ENCODE peak calls at places on chromosomes 5 and 9, in eight cellular contexts. F is stimulated activated CD4-positive, alpha-beta T cell treated with anti-CD3 and anti-CD28 coated beads, Interleukin-4, amount 100 ng/mL, for 4 hours; D is central memory CD4-positive, alpha-beta T cell; C is activated T-cell treated with anti-CD3 and anti-CD28 coated beads, Interleukin-2, amount 50 U/mL, for 72 hours; B is GM12865; W is A549; A is T follicular helper cell; G is endothelial cell. M is an unnamed sample.

GRCh38 chr5:52880541-52880940 is 92.8 kb downstream of the ITGA1 start:
- DNase-seq in F (no peak), G (no peak), C (no peak), W (no peak), A (no peak), B (no peak), D (no peak), M (no peak)

GRCh38 chr5:154756203-154756870 is 1.2 kb downstream of the LARP1 start:
- DNase-seq in A (peak), G (peak), B (peak), D (peak), C (peak), W (no peak), F (peak), M (peak)

GRCh38 chr9:130993303-130994030 is 15.5 kb upstream of the LAMC3 start:
- DNase-seq in D (no peak), F (no peak), C (no peak), W (no peak), G (no peak), A (no peak), B (no peak), M (no peak)

GRCh38 chr9:137301086-137301947 is 754 bp downstream of the NRARP start:
- DNase-seq in B (peak), F (no peak), A (no peak), C (peak), W (no peak), G (peak), D (no peak), M (no peak)

GRCh38 chr5:19555876-19556275 is 432.1 kb downstream of the CDH18 start:
- DNase-seq in B (no peak), C (no peak), A (no peak), F (no peak), D (no peak), G (no peak), W (no peak), M (no peak)

GRCh38 chr9:129770741-129771140 is 17.9 kb upstream of the PTGES start:
- DNase-seq in G (no peak), A (no peak), D (no peak), C (no peak), B (no peak), F (no peak), W (no peak), M (no peak)

GRCh38 chr9:115063058-115063850 is 54.7 kb downstream of the TNC start:
- DNase-seq in B (no peak), G (no peak), A (no peak), W (no peak), D (no peak), F (no peak), C (no peak), M (no peak)

GRCh38 chr5:158987231-158987630 is 112.5 kb downstream of the EBF1 start:
- DNase-seq in C (no peak), W (no peak), G (no peak), F (no peak), A (no peak), B (no peak), D (no peak), M (no peak)

GRCh38 chr9:110180713-110181434 is 27.1 kb downstream of the C9orf152 start:
- DNase-seq in A (no peak), C (no peak), B (no peak), D (no peak), G (no peak), W (no peak), F (no peak), M (no peak)

GRCh38 chr5:178207183-178207916 is 3.0 kb downstream of the HNRNPAB start:
- DNase-seq in A (no peak), W (no peak), D (no peak), C (no peak), B (no peak), F (no peak), G (no peak), M (no peak)

GRCh38 chr5:58012103-58012502 is 447.8 kb downstream of the PLK2 start:
- DNase-seq in D (no peak), C (no peak), B (no peak), A (no peak), F (no peak), W (no peak), G (no peak), M (no peak)

GRCh38 chr9:109812818-109813281 is 32.9 kb downstream of the PALM2AKAP2 start:
- DNase-seq in B (peak), C (no peak), W (no peak), G (no peak), A (no peak), D (no peak), F (no peak), M (no peak)

GRCh38 chr9:81289622-81290021 is 399.7 kb downstream of the TLE1 start:
- DNase-seq in G (no peak), D (no peak), A (no peak), C (no peak), B (peak), W (no peak), F (no peak), M (no peak)

GRCh38 chr9:121944741-121945191 is 148.3 kb downstream of the TTLL11 start:
- DNase-seq in W (no peak), A (no peak), F (no peak), D (no peak), G (no peak), C (no peak), B (no peak), M (no peak)

GRCh38 chr5:32030686-32031478 is 143.2 kb downstream of the GOLPH3 start:
- DNase-seq in B (no peak), A (no peak), F (no peak), W (no peak), G (no peak), C (no peak), D (no peak), M (no peak)

GRCh38 chr9:38322937-38323336 is 69.6 kb upstream of the ALDH1B1 start:
- DNase-seq in W (no peak), A (no peak), D (no peak), C (no peak), B (no peak), G (no peak), F (no peak), M (no peak)

GRCh38 chr9:130992059-130993032 is 16.6 kb upstream of the LAMC3 start:
- DNase-seq in F (no peak), D (no peak), A (no peak), W (no peak), B (no peak), C (no peak), G (no peak), M (no peak)

GRCh38 chr9:15403155-15403554 is 19.5 kb upstream of the SNAPC3 start:
- DNase-seq in A (no peak), F (no peak), B (peak), G (no peak), C (peak), D (no peak), W (peak), M (no peak)

GRCh38 chr9:83511051-83511450 is 27.1 kb downstream of the FRMD3 start:
- DNase-seq in G (no peak), B (peak), F (no peak), C (no peak), D (no peak), A (no peak), W (no peak), M (no peak)

GRCh38 chr5:90514520-90514919 is 14.9 kb downstream of the LYSMD3 start:
- DNase-seq in W (no peak), A (no peak), D (no peak), B (no peak), C (no peak), F (no peak), G (no peak), M (no peak)

M was measured in occipital lobe.